ENCODE peak calls at places on chromosomes 11 and 22, in five cellular contexts. One of them, this sample, is unnamed.

GRCh38 chr11:13949876-13950275 is 12.6 kb upstream of the SPON1 start:
- DNase-seq in A549: no peak
- DNase-seq in transverse colon: no peak
- DNase-seq in left ventricle myocardium inferior: no peak
- DNase-seq in tibial nerve: no peak
- DNase-seq in this sample: no peak

GRCh38 chr11:27696112-27696511 is 4.1 kb downstream of the BDNF start:
- DNase-seq in A549: no peak
- DNase-seq in left ventricle myocardium inferior: no peak
- DNase-seq in tibial nerve: no peak
- DNase-seq in transverse colon: no peak
- DNase-seq in this sample: no peak

GRCh38 chr11:108635106-108635505 is 29.8 kb upstream of the DDX10 start:
- DNase-seq in tibial nerve: no peak
- DNase-seq in left ventricle myocardium inferior: no peak
- DNase-seq in transverse colon: no peak
- DNase-seq in A549: no peak
- DNase-seq in this sample: no peak

GRCh38 chr11:3126207-3126865 is 38.8 kb downstream of the OSBPL5 start:
- DNase-seq in A549: no peak
- DNase-seq in tibial nerve: no peak
- DNase-seq in transverse colon: peak; percentile 93
- DNase-seq in left ventricle myocardium inferior: peak; percentile 49
- DNase-seq in this sample: no peak

GRCh38 chr11:91173701-91174100 is 950.9 kb upstream of the CHORDC1 start:
- DNase-seq in left ventricle myocardium inferior: no peak
- DNase-seq in transverse colon: no peak
- DNase-seq in A549: no peak
- DNase-seq in tibial nerve: no peak
- DNase-seq in this sample: no peak

GRCh38 chr22:39556970-39557811 is 13.4 kb upstream of the CACNA1I start:
- DNase-seq in tibial nerve: no peak
- DNase-seq in left ventricle myocardium inferior: no peak
- DNase-seq in transverse colon: no peak
- DNase-seq in A549: peak; percentile 33
- DNase-seq in this sample: peak; percentile 47

GRCh38 chr11:44243633-44244343 is 66.2 kb downstream of the ALX4 start:
- DNase-seq in tibial nerve: no peak
- DNase-seq in transverse colon: no peak
- DNase-seq in A549: peak; percentile 53
- DNase-seq in left ventricle myocardium inferior: no peak
- DNase-seq in this sample: no peak

GRCh38 chr11:74025467-74026166 is 16.7 kb upstream of the UCP3 start:
- DNase-seq in tibial nerve: no peak
- DNase-seq in A549: no peak
- DNase-seq in transverse colon: no peak
- DNase-seq in left ventricle myocardium inferior: no peak
- DNase-seq in this sample: no peak

GRCh38 chr11:128813729-128814128 is 53.4 kb downstream of the KCNJ1 start:
- DNase-seq in transverse colon: no peak
- DNase-seq in left ventricle myocardium inferior: no peak
- DNase-seq in A549: no peak
- DNase-seq in tibial nerve: no peak
- DNase-seq in this sample: no peak

GRCh38 chr22:48320671-48321515 is 1506.8 kb downstream of the BRD1 start:
- DNase-seq in left ventricle myocardium inferior: no peak
- DNase-seq in A549: no peak
- DNase-seq in tibial nerve: no peak
- DNase-seq in transverse colon: no peak
- DNase-seq in this sample: no peak
- H3K9me3 ChIP-seq in left ventricle myocardium inferior: peaks cover 23% of the 10 kb centered on the region
- H3K9me3 ChIP-seq in A549: no peaks in the 10 kb centered on the region
- H3K9me3 ChIP-seq in tibial nerve: no peaks in the 10 kb centered on the region
- H3K9me3 ChIP-seq in transverse colon: no peaks in the 10 kb centered on the region
- H3K9me3 ChIP-seq in this sample: no peaks in the 10 kb centered on the region

DNA sequence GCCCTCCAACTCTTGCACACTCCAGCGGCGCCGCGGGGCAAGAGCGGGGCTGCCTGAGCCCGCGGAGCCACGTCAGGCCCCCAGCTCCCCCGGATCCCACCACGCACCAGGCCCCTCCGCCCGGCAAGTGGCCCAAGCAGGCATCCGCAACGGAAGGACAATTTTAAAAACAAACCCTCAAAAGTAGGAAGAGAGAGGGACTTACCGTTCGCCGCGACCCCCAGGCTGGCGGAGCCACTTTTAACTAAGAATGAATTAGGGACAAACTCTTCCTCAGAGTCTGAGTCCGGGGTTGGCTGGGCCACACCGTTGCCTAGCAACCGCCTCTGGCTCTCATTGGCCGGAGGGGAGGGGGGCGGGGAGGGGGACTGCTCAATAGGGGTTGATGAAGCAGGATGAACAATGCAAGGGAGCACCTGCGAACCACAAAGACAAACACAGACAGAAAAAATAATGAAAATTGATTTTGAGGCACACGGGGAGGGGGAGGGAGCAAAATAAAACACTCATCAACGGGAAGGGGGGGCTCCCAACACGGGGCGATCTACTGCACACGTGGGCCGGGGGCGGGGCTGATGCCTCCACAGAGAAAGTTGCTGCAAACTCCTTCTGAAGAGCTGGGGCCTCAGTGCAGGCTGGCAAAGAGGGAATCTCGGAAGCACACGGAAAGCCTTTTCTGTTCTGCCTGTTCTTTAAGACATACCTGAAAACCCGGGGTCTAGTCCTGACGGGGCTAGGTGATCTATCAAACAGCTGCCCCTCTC is 387.5 kb upstream of the NARS2 start:
- DNase-seq in left ventricle myocardium inferior: no peak
- DNase-seq in A549: no peak
- DNase-seq in transverse colon: no peak
- DNase-seq in tibial nerve: no peak
- DNase-seq in this sample: no peak
- H3K27ac ChIP-seq in left ventricle myocardium inferior: no peak overlapping the region
- H3K27ac ChIP-seq in A549: no peak overlapping the region
- H3K27ac ChIP-seq in transverse colon: no peak overlapping the region
- H3K27ac ChIP-seq in tibial nerve: no peak overlapping the region
- H3K27ac ChIP-seq in this sample: no peak overlapping the region

GRCh38 chr11:50246183-50246582 is 213.5 kb downstream of the OR4C45 start:
- DNase-seq in tibial nerve: no peak
- DNase-seq in left ventricle myocardium inferior: no peak
- DNase-seq in transverse colon: no peak
- DNase-seq in A549: no peak
- DNase-seq in this sample: no peak
- H3K9me3 ChIP-seq in tibial nerve: no peaks in the 10 kb centered on the region
- H3K9me3 ChIP-seq in left ventricle myocardium inferior: no peaks in the 10 kb centered on the region
- H3K9me3 ChIP-seq in transverse colon: no peaks in the 10 kb centered on the region
- H3K9me3 ChIP-seq in A549: peaks cover 4% of the 10 kb centered on the region
- H3K9me3 ChIP-seq in this sample: no peaks in the 10 kb centered on the region

GRCh38 chr22:33194529-33194928 is 136.3 kb upstream of the SYN3 start:
- DNase-seq in transverse colon: no peak
- DNase-seq in A549: peak; percentile 8
- DNase-seq in tibial nerve: no peak
- DNase-seq in left ventricle myocardium inferior: no peak
- DNase-seq in this sample: no peak

GRCh38 chr22:33188316-33188715 is 130.1 kb upstream of the SYN3 start:
- DNase-seq in transverse colon: no peak
- DNase-seq in left ventricle myocardium inferior: no peak
- DNase-seq in tibial nerve: no peak
- DNase-seq in A549: no peak
- DNase-seq in this sample: no peak

DNA sequence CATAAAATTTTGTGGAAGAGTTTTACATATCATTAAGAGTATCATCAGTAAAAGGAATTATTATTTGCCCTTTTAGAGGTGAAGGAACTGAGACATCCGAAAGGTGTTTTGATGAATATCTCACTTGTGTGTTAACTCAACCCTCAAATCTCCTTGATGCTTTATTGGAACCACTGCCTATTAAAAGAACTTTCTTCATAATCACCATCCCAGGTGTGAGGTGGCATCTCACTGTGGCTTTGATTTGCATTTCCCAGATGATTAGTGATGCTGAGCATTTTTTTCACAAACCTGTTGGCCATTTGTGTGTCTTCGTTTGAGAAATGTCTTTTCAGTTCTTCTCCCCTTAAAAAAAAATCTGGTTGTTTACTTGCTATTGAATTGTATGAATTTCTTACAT is 134.0 kb upstream of the SYN3 start:
- DNase-seq in tibial nerve: no peak
- DNase-seq in A549: no peak
- DNase-seq in left ventricle myocardium inferior: no peak
- DNase-seq in transverse colon: no peak
- DNase-seq in this sample: no peak
- H3K27ac ChIP-seq in tibial nerve: no peak overlapping the region
- H3K27ac ChIP-seq in A549: no peak overlapping the region
- H3K27ac ChIP-seq in left ventricle myocardium inferior: no peak overlapping the region
- H3K27ac ChIP-seq in transverse colon: no peak overlapping the region
- H3K27ac ChIP-seq in this sample: no peak overlapping the region

This sample was measured in CD8-positive, alpha-beta memory T cell.